ENCODE peak calls at places on chromosomes 1 and 21, in nine cellular contexts. U is CD8-positive, alpha-beta T cell; E is RWPE2; Q is Panc1; F is GM12878; X is naive thymus-derived CD4-positive, alpha-beta T cell; J is thoracic aorta; H is breast epithelium; D is CD4-positive, alpha-beta T cell. W is an unnamed sample.

GRCh38 chr1:202505356-202505755 is 156.9 kb downstream of the PPP1R12B start:
- DNase-seq in U (no peak), E (no peak), Q (no peak), F (no peak), X (no peak), J (no peak), H (no peak), D (no peak), W (no peak)

GRCh38 chr1:167849656-167850055 is 64.3 kb downstream of the ADCY10 start:
- DNase-seq in U (no peak), E (no peak), Q (no peak), F (no peak), X (no peak), J (no peak), H (no peak), D (no peak), W (no peak)

GRCh38 chr1:220873087-220873486 is 6.2 kb upstream of the HLX start:
- DNase-seq in U (no peak), E (no peak), Q (no peak), F (no peak), X (no peak), J (no peak), H (no peak), D (no peak), W (no peak)

GRCh38 chr1:19208710-19209438 is 1.2 kb downstream of the UBR4 start:
- DNase-seq in U (no peak), E (no peak), Q (no peak), F (no peak), X (no peak), J (no peak), H (no peak), D (no peak), W (no peak)

GRCh38 chr1:29933110-29933509 is 696.8 kb downstream of the PTPRU start:
- DNase-seq in U (no peak), E (no peak), Q (peak; percentile 53), F (no peak), X (no peak), J (no peak), H (no peak), D (no peak), W (no peak)

GRCh38 chr1:14367444-14367843 is 231.0 kb upstream of the KAZN start:
- DNase-seq in U (no peak), E (no peak), Q (no peak), F (no peak), X (no peak), J (no peak), H (no peak), D (no peak), W (no peak)

GRCh38 chr1:35557118-35557610 is at the start of gene KIAA0319L:
- DNase-seq in U (no peak), E (no peak), Q (peak; percentile 71), F (no peak), X (peak; percentile 46), J (peak; percentile 44), H (no peak), D (no peak), W (no peak)

GRCh38 chr1:23169727-23170335 is 1.2 kb upstream of the LUZP1 start:
- DNase-seq in U (no peak), E (no peak), Q (no peak), F (no peak), X (no peak), J (peak; percentile 23), H (no peak), D (no peak), W (no peak)

GRCh38 chr21:30251781-30252180 is 31.0 kb downstream of the KRTAP24-1 start:
- DNase-seq in U (no peak), E (no peak), Q (no peak), F (no peak), X (no peak), J (no peak), H (no peak), D (no peak), W (no peak)

GRCh38 chr1:228698017-228698329 is 37.3 kb upstream of the RHOU start:
- DNase-seq in U (no peak), E (no peak), Q (no peak), F (no peak), X (no peak), J (no peak), H (no peak), D (no peak), W (no peak)

GRCh38 chr1:168698453-168698852 is 30.6 kb downstream of the DPT start:
- DNase-seq in U (no peak), E (no peak), Q (no peak), F (no peak), X (no peak), J (no peak), H (no peak), D (no peak), W (no peak)

GRCh38 chr21:25750085-25750484 is 15.3 kb downstream of the GABPA start:
- DNase-seq in U (no peak), E (no peak), Q (no peak), F (no peak), X (no peak), J (no peak), H (no peak), D (no peak), W (no peak)

GRCh38 chr1:51750729-51751128 is 127.8 kb downstream of the NRDC start:
- DNase-seq in U (no peak), E (no peak), Q (no peak), F (no peak), X (no peak), J (no peak), H (no peak), D (no peak), W (no peak)

DNA sequence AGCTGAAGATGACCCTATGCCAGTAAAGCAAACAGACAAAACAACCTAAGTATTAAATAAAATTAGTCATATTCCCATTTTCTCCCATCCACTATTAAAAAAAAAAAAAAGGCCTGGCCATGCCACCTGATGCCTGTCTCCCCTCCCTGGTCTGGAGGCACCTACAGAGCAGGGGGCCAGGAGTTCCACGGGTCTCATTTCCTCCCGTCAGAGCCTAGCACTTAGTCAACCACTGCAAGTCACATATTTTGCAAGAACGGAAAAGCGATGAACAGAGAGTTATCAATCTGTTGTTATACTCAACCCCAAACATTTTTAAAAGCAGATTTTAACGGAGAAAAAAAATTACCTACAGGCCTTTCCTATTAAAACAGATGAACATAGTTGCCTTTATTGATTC is 59.3 kb downstream of the TGFBR3 start:
- DNase-seq in U (no peak), E (no peak), Q (no peak), F (no peak), X (no peak), J (no peak), H (no peak), D (no peak), W (no peak)
- H3K9me3 ChIP-seq in U (no peaks in the 10 kb centered on the region), E (no peaks in the 10 kb centered on the region), Q (no peaks in the 10 kb centered on the region), F (no peaks in the 10 kb centered on the region), X (no peaks in the 10 kb centered on the region), J (no peaks in the 10 kb centered on the region), H (no peaks in the 10 kb centered on the region), D (no peaks in the 10 kb centered on the region), W (no peaks in the 10 kb centered on the region)

DNA sequence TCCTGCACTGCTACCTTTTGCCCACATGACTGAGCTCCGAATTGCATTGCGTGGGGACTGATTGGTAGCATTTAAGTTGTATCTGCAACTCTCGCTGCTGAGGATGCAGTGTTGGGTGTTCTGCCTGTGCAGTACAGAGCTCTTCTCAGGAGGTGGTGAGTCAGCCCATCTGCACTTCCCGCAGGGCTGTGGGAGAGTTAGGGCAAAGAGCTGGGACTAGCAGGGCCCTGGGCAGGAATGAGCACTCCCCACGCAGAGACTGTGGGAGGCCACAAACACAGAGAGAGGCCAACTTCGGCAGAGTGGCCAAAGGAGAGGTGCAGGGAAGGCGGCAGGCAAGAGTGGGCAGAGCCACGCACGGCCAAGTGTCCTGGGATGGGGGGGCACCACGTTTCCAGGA is 244.7 kb downstream of the SIPA1L2 start:
- DNase-seq in U (no peak), E (no peak), Q (no peak), F (no peak), X (no peak), J (no peak), H (no peak), D (no peak), W (no peak)
- H3K9me3 ChIP-seq in U (no peaks in the 10 kb centered on the region), E (no peaks in the 10 kb centered on the region), Q (no peaks in the 10 kb centered on the region), F (no peaks in the 10 kb centered on the region), X (no peaks in the 10 kb centered on the region), J (no peaks in the 10 kb centered on the region), H (no peaks in the 10 kb centered on the region), D (no peaks in the 10 kb centered on the region), W (no peaks in the 10 kb centered on the region)

GRCh38 chr1:73783367-73783766 is 414.6 kb downstream of the LRRIQ3 start:
- DNase-seq in U (no peak), E (no peak), Q (no peak), F (no peak), X (no peak), J (no peak), H (no peak), D (no peak), W (no peak)

GRCh38 chr1:73782901-73783300 is 415.1 kb downstream of the LRRIQ3 start:
- DNase-seq in U (no peak), E (no peak), Q (no peak), F (no peak), X (no peak), J (no peak), H (no peak), D (no peak), W (no peak)

GRCh38 chr1:73778511-73778910 is 419.5 kb downstream of the LRRIQ3 start:
- DNase-seq in U (no peak), E (no peak), Q (no peak), F (no peak), X (no peak), J (no peak), H (no peak), D (no peak), W (no peak)

GRCh38 chr1:73781257-73781656 is 416.7 kb downstream of the LRRIQ3 start:
- DNase-seq in U (no peak), E (no peak), Q (no peak), F (no peak), X (no peak), J (no peak), H (no peak), D (no peak), W (no peak)
- H3K9me3 ChIP-seq in U (no peaks in the 10 kb centered on the region), E (no peaks in the 10 kb centered on the region), Q (no peaks in the 10 kb centered on the region), F (no peaks in the 10 kb centered on the region), X (no peaks in the 10 kb centered on the region), J (no peaks in the 10 kb centered on the region), H (no peaks in the 10 kb centered on the region), D (no peaks in the 10 kb centered on the region), W (peaks cover 2% of the 10 kb centered on the region)

DNA sequence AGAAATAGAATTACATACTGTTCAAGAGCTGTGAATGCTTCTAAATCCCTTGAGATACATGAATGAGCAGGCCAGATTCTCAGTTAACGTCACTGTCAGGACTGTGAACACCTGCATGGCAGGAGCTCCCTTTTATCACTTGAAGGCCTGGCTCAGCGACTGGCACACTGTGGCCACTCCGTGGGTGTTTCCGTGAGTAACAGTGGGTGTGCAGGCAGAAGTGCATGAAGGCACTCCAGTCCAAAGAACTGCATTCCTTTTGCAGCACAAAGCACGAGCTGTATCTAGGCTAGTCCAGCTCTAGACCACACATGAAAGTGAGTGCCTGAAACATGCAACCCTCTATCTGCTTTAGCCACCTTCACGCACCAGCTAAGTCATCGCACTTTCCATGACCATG is 9.6 kb upstream of the SIM2 start:
- DNase-seq in U (no peak), E (no peak), Q (no peak), F (no peak), X (no peak), J (no peak), H (no peak), D (no peak), W (no peak)
- H3K9me3 ChIP-seq in U (no peaks in the 10 kb centered on the region), E (no peaks in the 10 kb centered on the region), Q (no peaks in the 10 kb centered on the region), F (no peaks in the 10 kb centered on the region), X (no peaks in the 10 kb centered on the region), J (no peaks in the 10 kb centered on the region), H (no peaks in the 10 kb centered on the region), D (no peaks in the 10 kb centered on the region), W (no peaks in the 10 kb centered on the region)

W was measured in T-helper 17 cell.